ENCODE peak calls at places on chromosomes 7 and 10, in ten cellular contexts. H is NCI-H748 treated with DMSO at 0.1 percent for 48 hours; V is CD4-positive, alpha-beta T cell; X is iPS-NIHi11; C is OCI-M1; W is activated CD8-positive, alpha-beta T cell treated with anti-CD3 and anti-CD28 coated beads, Interleukin-2, amount 10 ng/mL, durations not matched to agents 7 days and 5 days; I is stimulated activated naive B cell treated with anti-CD40 and anti-IgM and Interleukin-4, amounts not matched to agents 10 μg/mL and 1 μg/mL and 100 μg/mL, for 72 hours; E is progenitor cell of endocrine pancreas; U is cerebellar cortex; O is fibroblast of pulmonary artery. Q is an unnamed sample.

GRCh38 chr10:7494034-7494433 is 83.2 kb upstream of the SFMBT2 start:
- DNase-seq in C (no peak), E (no peak), U (no peak), W (no peak), X (no peak), I (no peak), H (peak), V (no peak), O (no peak), Q (no peak)

GRCh38 chr10:14707441-14707840 is 67.3 kb downstream of the FAM107B start:
- DNase-seq in O (peak), X (no peak), H (no peak), C (no peak), I (no peak), U (no peak), V (no peak), W (no peak), E (no peak), Q (no peak)

GRCh38 chr7:36638140-36638539 is 86.2 kb downstream of the AOAH start:
- DNase-seq in E (no peak), C (no peak), H (no peak), X (no peak), U (no peak), W (no peak), I (no peak), V (no peak), O (no peak), Q (no peak)

GRCh38 chr7:47672966-47673365 is 91.1 kb upstream of the TNS3 start:
- DNase-seq in U (peak), O (no peak), V (no peak), H (no peak), X (no peak), E (no peak), I (no peak), W (no peak), C (no peak), Q (no peak)

GRCh38 chr7:723541-723940 is 3.0 kb upstream of the DNAAF5 start:
- DNase-seq in O (no peak), E (no peak), W (no peak), X (no peak), I (no peak), U (no peak), V (no peak), C (no peak), H (no peak), Q (no peak)

GRCh38 chr10:133241501-133242205 is 4.0 kb downstream of the VENTX start:
- DNase-seq in O (no peak), U (no peak), W (peak), H (no peak), I (no peak), X (no peak), E (no peak), C (no peak), V (no peak), Q (no peak)

GRCh38 chr10:33231621-33232350 is 102.7 kb downstream of the NRP1 start:
- DNase-seq in E (no peak), O (no peak), H (no peak), I (no peak), V (no peak), W (no peak), U (no peak), C (no peak), X (no peak), Q (no peak)

GRCh38 chr7:16743207-16743606 is 10.3 kb upstream of the TSPAN13 start:
- DNase-seq in W (no peak), H (no peak), U (no peak), I (no peak), V (no peak), E (no peak), C (no peak), X (no peak), O (peak), Q (no peak)

GRCh38 chr10:4242561-4243035 is 457.6 kb upstream of the KLF6 start:
- DNase-seq in U (no peak), O (peak), W (no peak), C (no peak), X (no peak), E (no peak), H (peak), V (no peak), I (no peak), Q (no peak)

GRCh38 chr10:33365871-33366411 is 31.5 kb upstream of the NRP1 start:
- DNase-seq in O (peak), I (no peak), V (no peak), X (no peak), W (peak), U (no peak), C (peak), E (no peak), H (no peak), Q (no peak)